ENCODE peak calls at places on chromosomes 13 and 19, in eight cellular contexts. P is GM10248; G is left ventricle myocardium inferior; M is CD8-positive, alpha-beta T cell; N is fibroblast of lung; I is ascending aorta; O is activated CD8-positive, alpha-beta T cell treated with anti-CD3 and anti-CD28 coated beads for 36 hours; F is CD4-positive, alpha-beta T cell. E is an unnamed sample.

GRCh38 chr19:53055117-53055516 is 10.6 kb downstream of the ERVV-2 start:
- DNase-seq in P (no peak), G (no peak), M (no peak), N (no peak), I (no peak), O (no peak), F (no peak), E (no peak)

GRCh38 chr13:76225815-76226489 is 589.8 kb downstream of the LMO7 start:
- DNase-seq in P (no peak), G (peak; percentile 33), M (no peak), N (peak; percentile 40), I (no peak), O (no peak), F (no peak), E (no peak)

GRCh38 chr19:3471954-3472655 is 8.2 kb downstream of the SMIM24 start:
- DNase-seq in P (peak; percentile 62), G (peak; percentile 44), M (peak; percentile 18), N (no peak), I (no peak), O (peak; percentile 47), F (peak; percentile 30), E (no peak)

GRCh38 chr13:109862627-109863026 is 76.2 kb upstream of the IRS2 start:
- DNase-seq in P (no peak), G (no peak), M (no peak), N (peak; percentile 70), I (no peak), O (no peak), F (no peak), E (no peak)

GRCh38 chr19:19537321-19538048 is 580 bp upstream of the CILP2 start:
- DNase-seq in P (no peak), G (no peak), M (no peak), N (peak; percentile 35), I (no peak), O (no peak), F (no peak), E (no peak)

GRCh38 chr19:14165986-14166385 is 29.6 kb upstream of the ASF1B start:
- DNase-seq in P (no peak), G (no peak), M (no peak), N (no peak), I (no peak), O (peak; percentile 51), F (no peak), E (no peak)

GRCh38 chr19:38101723-38102122 is 122.3 kb downstream of the DPF1 start:
- DNase-seq in P (no peak), G (no peak), M (no peak), N (no peak), I (no peak), O (no peak), F (no peak), E (no peak)

GRCh38 chr13:110422913-110423688 is 116.0 kb downstream of the COL4A2 start:
- DNase-seq in P (no peak), G (no peak), M (no peak), N (peak; percentile 71), I (no peak), O (no peak), F (no peak), E (no peak)

GRCh38 chr13:49457221-49457620 is 13.1 kb downstream of the SETDB2 start:
- DNase-seq in P (no peak), G (no peak), M (no peak), N (peak; percentile 50), I (no peak), O (no peak), F (no peak), E (no peak)

GRCh38 chr13:32905063-32905863 is 111.0 kb upstream of the KL start:
- DNase-seq in P (peak; percentile 31), G (no peak), M (no peak), N (peak; percentile 87), I (no peak), O (peak; percentile 38), F (no peak), E (peak; percentile 25)

GRCh38 chr13:46382224-46382623 is 4.8 kb downstream of the RUBCNL start:
- DNase-seq in P (no peak), G (no peak), M (no peak), N (no peak), I (no peak), O (no peak), F (no peak), E (peak; percentile 33)

GRCh38 chr19:48814895-48815294 is 4.1 kb upstream of the BCAT2 start:
- DNase-seq in P (no peak), G (no peak), M (no peak), N (no peak), I (no peak), O (no peak), F (no peak), E (no peak)

GRCh38 chr19:48810151-48810550 is 678 bp downstream of the BCAT2 start:
- DNase-seq in P (peak; percentile 22), G (no peak), M (no peak), N (no peak), I (no peak), O (no peak), F (no peak), E (peak; percentile 22)

GRCh38 chr19:48815870-48816501 is 5.2 kb upstream of the BCAT2 start:
- DNase-seq in P (peak; percentile 48), G (no peak), M (no peak), N (peak; percentile 11), I (no peak), O (peak; percentile 35), F (no peak), E (peak; percentile 47)

GRCh38 chr19:48812094-48812929 is 1.5 kb upstream of the BCAT2 start:
- DNase-seq in P (peak; percentile 95), G (peak; percentile 91), M (peak; percentile 53), N (peak; percentile 70), I (peak; percentile 94), O (peak; percentile 78), F (peak; percentile 31), E (peak; percentile 95)

DNA sequence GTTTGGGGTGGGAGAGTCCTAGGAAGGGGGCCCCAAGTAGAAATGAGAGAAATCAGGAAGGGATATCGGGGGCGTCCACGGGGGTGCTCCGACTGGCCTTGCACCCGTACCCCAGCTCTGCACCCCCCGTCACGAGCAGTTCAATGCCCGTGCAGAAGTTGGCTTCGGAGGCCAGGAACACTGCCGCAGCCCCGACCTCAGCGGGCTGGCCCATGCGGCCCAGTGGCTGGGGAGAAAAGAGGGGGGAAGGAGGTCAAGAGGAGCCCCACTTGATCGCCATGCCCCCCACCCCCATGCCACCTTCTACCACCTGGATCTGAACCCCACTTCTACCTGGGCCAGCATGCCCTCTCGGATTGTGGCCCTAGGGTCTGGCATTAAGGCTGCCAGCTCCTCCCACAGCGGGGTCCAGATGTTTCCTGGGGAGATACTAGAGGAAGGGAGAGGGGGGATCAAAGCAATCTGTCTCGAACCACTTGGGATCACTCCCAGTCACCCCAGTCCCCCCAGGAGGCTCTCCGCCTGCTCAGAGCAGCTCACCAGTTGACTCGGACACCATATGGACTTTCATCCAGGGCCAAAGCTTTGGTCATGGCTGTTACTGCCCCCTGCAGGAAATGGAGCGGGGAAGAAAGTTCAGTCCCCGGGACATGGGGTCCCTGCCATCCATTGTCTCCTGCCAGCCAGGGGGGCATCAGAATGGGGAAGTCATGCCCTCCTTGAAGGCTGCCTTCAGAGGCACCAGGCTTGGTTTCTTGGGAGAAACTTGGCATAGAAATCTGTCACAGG is 2.5 kb upstream of the BCAT2 start:
- DNase-seq in P (peak; percentile 25), G (no peak), M (no peak), N (no peak), I (no peak), O (no peak), F (no peak), E (peak; percentile 7)
- TF ChIP-seq CTCF in P (no peak), G (no peak), M (no peak), N (peak; percentile 27), I (no peak), O (no peak), F (no peak), E (no peak)

GRCh38 chr13:45341034-45341798 is at the start of gene TPT1:
- DNase-seq in P (peak; percentile 99), G (peak; percentile 99), M (peak; percentile 100), N (peak; percentile 97), I (peak; percentile 100), O (peak; percentile 99), F (peak; percentile 100), E (peak; percentile 99)

GRCh38 chr13:45341799-45342584 is 1.0 kb upstream of the TPT1 start:
- DNase-seq in P (no peak), G (peak; percentile 31), M (no peak), N (peak; percentile 37), I (peak; percentile 88), O (no peak), F (no peak), E (no peak)

GRCh38 chr13:45339399-45339798 is 1.6 kb downstream of the TPT1 start:
- DNase-seq in P (no peak), G (no peak), M (no peak), N (no peak), I (no peak), O (no peak), F (no peak), E (no peak)

GRCh38 chr13:45339867-45340266 is 1.1 kb downstream of the TPT1 start:
- DNase-seq in P (no peak), G (no peak), M (no peak), N (no peak), I (no peak), O (peak; percentile 65), F (no peak), E (no peak)

GRCh38 chr13:45340422-45341033 is 455 bp downstream of the TPT1 start:
- DNase-seq in P (peak; percentile 65), G (peak; percentile 92), M (peak; percentile 69), N (peak; percentile 88), I (peak; percentile 96), O (peak; percentile 88), F (peak; percentile 74), E (peak; percentile 68)
- TF ChIP-seq CTCF in P (peak; percentile 25), G (peak; percentile 73), M (peak; percentile 48), N (peak; percentile 43), I (peak; percentile 46), O (peak; percentile 59), F (peak; percentile 67), E (peak; percentile 22)

GRCh38 chr19:4624733-4625362 is 14.5 kb upstream of the TNFAIP8L1 start:
- DNase-seq in P (no peak), G (no peak), M (no peak), N (no peak), I (no peak), O (no peak), F (no peak), E (no peak)
- TF ChIP-seq CTCF in P (peak; percentile 21), G (peak; percentile 25), M (no peak), N (peak; percentile 42), I (no peak), O (no peak), F (no peak), E (peak; percentile 33)

DNA sequence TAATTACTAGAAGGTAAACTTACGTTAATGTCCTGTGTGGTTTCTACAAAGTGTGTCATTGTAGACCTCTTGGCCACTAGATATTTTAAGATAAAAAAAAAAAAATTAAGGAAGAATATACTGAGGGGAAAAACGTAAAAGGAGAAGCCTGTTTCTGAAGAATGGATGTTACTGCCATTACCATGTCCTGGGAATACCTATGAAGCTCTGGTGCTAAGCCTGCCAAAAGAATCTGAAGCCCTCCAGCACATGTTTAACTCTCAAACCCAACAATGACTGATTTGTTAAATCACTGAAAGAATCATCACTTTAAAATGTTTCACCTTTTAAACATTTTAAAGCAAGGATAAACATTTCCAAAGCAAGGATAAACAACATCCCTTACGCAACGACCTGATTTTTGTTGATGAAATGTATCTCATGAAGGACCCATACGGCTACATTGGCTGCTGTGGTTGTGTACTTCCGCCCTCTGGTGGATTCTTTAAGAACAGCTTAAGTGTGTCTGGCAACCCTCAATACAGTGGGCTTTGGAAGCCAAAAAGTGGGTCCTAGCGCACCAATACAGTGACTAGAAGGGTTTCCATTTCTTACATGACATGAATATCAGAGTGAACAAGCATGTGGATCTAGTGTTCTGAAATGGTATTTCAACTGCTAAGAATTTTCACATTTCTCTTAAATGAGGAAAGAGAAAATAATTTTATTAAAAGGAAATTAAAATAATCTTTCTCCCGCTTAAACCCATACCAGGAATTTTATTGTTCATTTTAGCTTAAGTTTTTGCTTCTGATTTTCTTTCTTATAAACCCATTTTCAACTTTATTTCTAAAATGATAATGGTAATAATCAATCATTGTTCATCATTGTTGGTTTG is 74.5 kb upstream of the RAP2A start:
- DNase-seq in P (peak; percentile 37), G (no peak), M (peak; percentile 29), N (peak; percentile 60), I (no peak), O (peak; percentile 63), F (peak; percentile 26), E (peak; percentile 55)
- TF ChIP-seq CTCF in P (peak; percentile 78), G (peak; percentile 91), M (peak; percentile 75), N (peak; percentile 92), I (peak; percentile 90), O (peak; percentile 72), F (peak; percentile 83), E (peak; percentile 55)

E was measured in GM20000.